ENCODE peak calls at places on chromosomes 6 and 20, in four cellular contexts. Z is pancreas, O is left ventricle myocardium inferior, P is AG04450. L is an unnamed sample.

GRCh38 chr6:144219056-144219685 is 66.0 kb upstream of the UTRN start:
- DNase-seq in Z (no peak), O (no peak), P (no peak), L (no peak)

GRCh38 chr6:57108691-57109090 is 18.7 kb downstream of the ZNF451 start:
- DNase-seq in Z (no peak), O (no peak), P (no peak), L (no peak)

GRCh38 chr6:109073344-109074235 is 21.1 kb downstream of the SESN1 start:
- DNase-seq in Z (peak; percentile 42), O (no peak), P (peak; percentile 46), L (no peak)

GRCh38 chr6:91213229-91213901 is 626.5 kb upstream of the MAP3K7 start:
- DNase-seq in Z (no peak), O (no peak), P (no peak), L (no peak)

GRCh38 chr6:75204959-75205775 is 686 bp downstream of the COL12A1 start:
- DNase-seq in Z (no peak), O (no peak), P (peak; percentile 47), L (no peak)

GRCh38 chr20:47749367-47749766 is 35.9 kb downstream of the SULF2 start:
- DNase-seq in Z (no peak), O (peak; percentile 48), P (no peak), L (no peak)

GRCh38 chr6:126963077-126963809 is 155.2 kb upstream of the RSPO3 start:
- DNase-seq in Z (no peak), O (no peak), P (no peak), L (no peak)

GRCh38 chr6:162509821-162510220 is 217.7 kb downstream of the PRKN start:
- DNase-seq in Z (no peak), O (no peak), P (no peak), L (no peak)

GRCh38 chr6:54043360-54043759 is 67.9 kb upstream of the MLIP start:
- DNase-seq in Z (no peak), O (no peak), P (no peak), L (no peak)

GRCh38 chr20:40683894-40684268 is 5.2 kb downstream of the MAFB start:
- DNase-seq in Z (no peak), O (no peak), P (no peak), L (no peak)

GRCh38 chr6:17389274-17389847 is 4.0 kb upstream of the CAP2 start:
- DNase-seq in Z (no peak), O (no peak), P (no peak), L (no peak)

GRCh38 chr20:4038047-4038459 is 22.7 kb upstream of the RNF24 start:
- DNase-seq in Z (peak; percentile 62), O (peak; percentile 68), P (no peak), L (no peak)

GRCh38 chr6:81697564-81697963 is 54.9 kb downstream of the TENT5A start:
- DNase-seq in Z (no peak), O (no peak), P (no peak), L (peak; percentile 20)

GRCh38 chr6:36758516-36759176 is 61.0 kb downstream of the RAB44 start:
- DNase-seq in Z (no peak), O (no peak), P (no peak), L (no peak)

GRCh38 chr20:1456300-1456699 is 10.3 kb downstream of the NSFL1C start:
- DNase-seq in Z (no peak), O (no peak), P (no peak), L (no peak)

GRCh38 chr20:40359127-40359892 is 329.7 kb downstream of the MAFB start:
- DNase-seq in Z (no peak), O (no peak), P (no peak), L (no peak)

GRCh38 chr6:90811596-90812226 is 224.8 kb upstream of the MAP3K7 start:
- DNase-seq in Z (no peak), O (no peak), P (no peak), L (no peak)

GRCh38 chr6:155248021-155249001 is 15.5 kb upstream of the CLDN20 start:
- DNase-seq in Z (no peak), O (no peak), P (peak; percentile 62), L (no peak)

GRCh38 chr20:8523684-8524083 is 391.6 kb downstream of the PLCB1 start:
- DNase-seq in Z (no peak), O (no peak), P (no peak), L (no peak)

GRCh38 chr6:113178349-113178748 is 678.8 kb upstream of the MARCKS start:
- DNase-seq in Z (no peak), O (no peak), P (no peak), L (no peak)

GRCh38 chr20:437787-438486 is 24.4 kb downstream of the TBC1D20 start:
- DNase-seq in Z (no peak), O (no peak), P (no peak), L (no peak)

DNA sequence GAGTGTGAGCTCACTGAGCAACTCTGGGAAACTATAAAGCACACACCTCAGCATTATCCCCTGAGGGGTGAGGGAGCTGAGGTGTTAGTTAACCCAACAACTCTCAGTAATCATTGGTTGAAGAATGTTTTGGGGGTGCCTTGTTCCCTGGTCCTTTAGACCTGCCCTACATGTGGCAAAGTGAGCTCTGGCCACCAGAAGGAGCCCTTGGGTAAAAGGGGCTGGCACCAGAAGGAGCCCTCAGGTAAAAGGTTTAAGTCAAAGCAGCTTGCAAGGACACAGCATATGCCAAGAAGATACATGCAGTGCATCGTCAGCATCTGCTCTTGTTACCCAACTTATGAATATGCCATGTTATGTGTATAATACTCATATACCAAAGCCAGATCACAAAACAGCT is 1081.7 kb downstream of the KIF16B start:
- DNase-seq in Z (no peak), O (no peak), P (no peak), L (no peak)
- TF ChIP-seq CTCF in Z (no peak), O (no peak), P (peak; percentile 32), L (peak; percentile 72)

GRCh38 chr20:54657268-54657826 is 182.0 kb downstream of the DOK5 start:
- DNase-seq in Z (no peak), O (no peak), P (no peak), L (no peak)
- TF ChIP-seq CTCF in Z (no peak), O (no peak), P (no peak), L (no peak)

GRCh38 chr6:35468181-35468979 is at the start of gene RPL10A:
- DNase-seq in Z (peak; percentile 94), O (peak; percentile 93), P (peak; percentile 92), L (peak; percentile 52)
- TF ChIP-seq CTCF in Z (peak; percentile 91), O (peak; percentile 95), P (peak; percentile 94), L (peak; percentile 93)

GRCh38 chr20:37755665-37756064 is 61.8 kb downstream of the CTNNBL1 start:
- DNase-seq in Z (no peak), O (peak; percentile 27), P (no peak), L (no peak)
- TF ChIP-seq CTCF in Z (no peak), O (peak; percentile 61), P (no peak), L (peak; percentile 23)

GRCh38 chr6:52297433-52297832 is 12.9 kb upstream of the MCM3 start:
- DNase-seq in Z (no peak), O (no peak), P (no peak), L (no peak)
- TF ChIP-seq CTCF in Z (no peak), O (no peak), P (no peak), L (no peak)

DNA sequence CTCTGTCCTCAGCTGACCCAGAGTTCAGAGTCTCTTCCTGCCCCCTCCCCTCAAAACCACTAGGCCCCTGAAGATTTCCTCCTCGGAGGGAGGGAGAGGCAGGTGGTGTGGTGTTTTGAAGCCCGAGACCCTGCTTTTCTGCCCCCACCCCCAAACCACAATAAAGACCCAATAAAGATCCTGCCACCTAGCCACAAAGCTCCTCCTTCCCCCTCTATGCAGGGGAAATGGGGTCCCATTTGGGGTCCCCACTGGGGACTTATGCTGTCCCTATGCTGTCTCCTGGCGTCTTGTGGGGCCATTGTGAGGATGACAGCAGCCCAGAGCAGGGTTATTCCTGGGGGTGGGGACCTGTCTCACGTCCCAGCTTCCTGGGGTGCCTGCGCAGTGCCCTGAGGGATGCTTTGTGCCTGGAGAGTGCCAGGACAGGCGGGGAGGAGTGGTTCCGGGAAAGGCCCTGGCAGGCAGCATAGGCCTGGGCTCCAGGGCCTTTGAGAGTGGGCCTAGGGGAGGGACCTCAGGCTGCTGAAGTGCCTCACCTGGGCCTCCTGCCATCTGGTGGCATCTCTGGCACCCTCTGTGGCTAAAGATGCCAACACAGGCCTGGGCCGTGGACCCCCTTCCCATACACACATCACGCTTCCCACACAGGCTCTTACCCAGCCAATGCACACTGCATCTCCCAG is 8.0 kb upstream of the ARMC12 start:
- DNase-seq in Z (peak; percentile 53), O (peak; percentile 65), P (no peak), L (no peak)
- TF ChIP-seq CTCF in Z (no peak), O (no peak), P (no peak), L (peak; percentile 18)

GRCh38 chr20:62651285-62652021 is 9.2 kb downstream of the SLCO4A1 start:
- DNase-seq in Z (peak; percentile 45), O (peak; percentile 53), P (no peak), L (no peak)
- TF ChIP-seq CTCF in Z (no peak), O (no peak), P (no peak), L (no peak)

GRCh38 chr20:46253391-46253790 is 54.9 kb downstream of the CDH22 start:
- DNase-seq in Z (no peak), O (no peak), P (no peak), L (no peak)
- TF ChIP-seq CTCF in Z (no peak), O (peak; percentile 46), P (peak; percentile 8), L (peak; percentile 36)

DNA sequence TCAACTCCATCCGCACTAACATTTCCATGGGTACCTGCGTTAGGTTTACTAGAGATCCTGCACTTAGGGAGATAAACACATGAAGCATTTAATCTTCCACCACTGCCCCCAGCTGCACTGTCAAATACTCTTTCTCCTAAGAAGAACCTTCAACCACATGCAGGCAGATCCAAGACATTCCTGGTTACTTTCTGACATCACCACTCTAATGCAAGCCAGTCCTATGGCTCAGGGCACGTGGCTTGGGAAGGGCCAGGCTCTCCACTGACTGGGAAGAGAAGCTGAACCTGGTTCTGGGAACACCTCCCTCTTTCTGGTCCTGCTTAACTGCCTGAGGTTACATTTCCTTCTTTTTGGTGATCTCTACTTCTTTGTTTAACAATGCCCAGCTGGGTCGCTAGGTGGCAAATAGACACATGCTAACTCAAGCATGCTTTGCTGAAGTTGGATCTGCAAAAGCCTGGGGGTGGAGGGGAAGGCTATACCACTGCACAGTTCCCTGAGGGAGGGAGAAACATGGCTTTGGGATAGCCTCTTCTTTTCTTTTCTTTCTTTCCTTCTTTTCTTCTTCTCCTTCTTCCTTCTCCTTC is 249.8 kb downstream of the GMDS start:
- DNase-seq in Z (no peak), O (no peak), P (peak; percentile 8), L (no peak)
- TF ChIP-seq CTCF in Z (no peak), O (no peak), P (no peak), L (no peak)

DNA sequence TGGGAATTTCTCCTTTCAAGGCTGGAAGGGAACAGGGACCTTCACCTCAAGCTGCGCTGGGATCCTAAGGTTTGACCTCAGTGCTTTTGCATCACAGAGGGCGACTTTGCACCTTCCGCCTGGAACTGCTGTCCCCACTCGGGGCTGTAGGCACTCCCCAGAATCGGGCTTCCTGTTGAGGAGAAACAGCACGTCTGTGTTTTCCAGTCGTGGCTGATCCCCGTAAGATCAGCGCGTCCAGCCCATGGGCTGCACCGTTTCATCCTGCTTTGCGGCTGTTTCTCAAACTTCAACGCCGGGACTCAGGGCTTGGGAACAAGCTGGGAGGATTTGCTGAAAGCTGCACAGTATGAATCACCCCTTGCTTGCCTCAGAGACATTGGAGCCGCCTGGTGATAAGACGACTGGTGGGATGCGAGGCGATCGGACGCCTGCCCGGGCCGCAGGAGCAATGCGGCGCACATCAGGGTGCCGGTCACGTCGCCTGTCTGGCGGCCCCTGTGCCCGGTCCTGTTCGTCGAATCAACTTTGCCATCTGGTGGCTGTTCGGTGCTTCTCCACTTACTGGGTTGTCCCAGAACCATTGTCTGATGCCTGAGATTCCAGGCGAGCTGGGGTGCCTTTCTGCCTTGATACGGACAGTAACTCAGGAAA is 53.6 kb upstream of the FRMD1 start:
- DNase-seq in Z (no peak), O (peak; percentile 69), P (peak; percentile 20), L (no peak)
- TF ChIP-seq CTCF in Z (no peak), O (peak; percentile 80), P (peak; percentile 38), L (peak; percentile 52)

L was measured in epithelial cell of proximal tubule.